ENCODE peak calls at places on chromosomes 5 and 9, in six cellular contexts. One of them, this sample, is unnamed.
A peak's percentile ranks its signal among the peaks of the same experiment; 100 is the strongest.

GRCh38 chr5:55102345-55102744 is at the start of gene GZMA:
- DNase-seq in ureter: no peak
- DNase-seq in H7: no peak
- DNase-seq in Daoy: no peak
- DNase-seq in naive thymus-derived CD8-positive, alpha-beta T cell: no peak
- DNase-seq in nephron progenitor cell: no peak
- DNase-seq in this sample: no peak

GRCh38 chr5:96590796-96591195 is 71.4 kb upstream of the CAST start:
- DNase-seq in ureter: no peak
- DNase-seq in H7: no peak
- DNase-seq in Daoy: no peak
- DNase-seq in naive thymus-derived CD8-positive, alpha-beta T cell: no peak
- DNase-seq in nephron progenitor cell: no peak
- DNase-seq in this sample: no peak

GRCh38 chr5:150497274-150497988 is 10.5 kb upstream of the NDST1 start:
- DNase-seq in ureter: peak; percentile 69
- DNase-seq in H7: no peak
- DNase-seq in Daoy: peak; percentile 99
- DNase-seq in naive thymus-derived CD8-positive, alpha-beta T cell: no peak
- DNase-seq in nephron progenitor cell: peak; percentile 50
- DNase-seq in this sample: no peak

GRCh38 chr9:81076131-81076530 is 613.2 kb downstream of the TLE1 start:
- DNase-seq in ureter: no peak
- DNase-seq in H7: no peak
- DNase-seq in Daoy: no peak
- DNase-seq in naive thymus-derived CD8-positive, alpha-beta T cell: no peak
- DNase-seq in nephron progenitor cell: no peak
- DNase-seq in this sample: no peak

GRCh38 chr5:102867999-102868662 is 113.0 kb downstream of the PAM start:
- DNase-seq in ureter: no peak
- DNase-seq in H7: no peak
- DNase-seq in Daoy: peak; percentile 15
- DNase-seq in naive thymus-derived CD8-positive, alpha-beta T cell: no peak
- DNase-seq in nephron progenitor cell: no peak
- DNase-seq in this sample: no peak

GRCh38 chr5:6391151-6391550 is 12.8 kb upstream of the MED10 start:
- DNase-seq in ureter: no peak
- DNase-seq in H7: no peak
- DNase-seq in Daoy: no peak
- DNase-seq in naive thymus-derived CD8-positive, alpha-beta T cell: no peak
- DNase-seq in nephron progenitor cell: no peak
- DNase-seq in this sample: peak; percentile 4

GRCh38 chr9:99368341-99369326 is 146.6 kb downstream of the SEC61B start:
- DNase-seq in ureter: peak; percentile 54
- DNase-seq in H7: peak; percentile 72
- DNase-seq in Daoy: peak; percentile 56
- DNase-seq in naive thymus-derived CD8-positive, alpha-beta T cell: peak; percentile 4
- DNase-seq in nephron progenitor cell: peak; percentile 34
- DNase-seq in this sample: no peak

GRCh38 chr5:111083323-111083722 is 8.8 kb upstream of the WDR36 start:
- DNase-seq in ureter: no peak
- DNase-seq in H7: no peak
- DNase-seq in Daoy: no peak
- DNase-seq in naive thymus-derived CD8-positive, alpha-beta T cell: no peak
- DNase-seq in nephron progenitor cell: no peak
- DNase-seq in this sample: no peak

GRCh38 chr9:124134526-124134925 is 123.0 kb downstream of the LHX2 start:
- DNase-seq in ureter: no peak
- DNase-seq in H7: no peak
- DNase-seq in Daoy: no peak
- DNase-seq in naive thymus-derived CD8-positive, alpha-beta T cell: no peak
- DNase-seq in nephron progenitor cell: no peak
- DNase-seq in this sample: no peak

GRCh38 chr5:80915716-80916115 is 44.4 kb upstream of the RASGRF2 start:
- DNase-seq in ureter: no peak
- DNase-seq in H7: no peak
- DNase-seq in Daoy: no peak
- DNase-seq in naive thymus-derived CD8-positive, alpha-beta T cell: no peak
- DNase-seq in nephron progenitor cell: no peak
- DNase-seq in this sample: no peak

GRCh38 chr5:14277407-14278320 is 134.5 kb downstream of the TRIO start:
- DNase-seq in ureter: no peak
- DNase-seq in H7: no peak
- DNase-seq in Daoy: no peak
- DNase-seq in naive thymus-derived CD8-positive, alpha-beta T cell: no peak
- DNase-seq in nephron progenitor cell: no peak
- DNase-seq in this sample: no peak

GRCh38 chr9:88775559-88775958 is 215.7 kb upstream of the S1PR3 start:
- DNase-seq in ureter: no peak
- DNase-seq in H7: no peak
- DNase-seq in Daoy: no peak
- DNase-seq in naive thymus-derived CD8-positive, alpha-beta T cell: no peak
- DNase-seq in nephron progenitor cell: no peak
- DNase-seq in this sample: no peak

GRCh38 chr5:151520294-151520693 is 70.8 kb downstream of the FAT2 start:
- DNase-seq in ureter: no peak
- DNase-seq in H7: no peak
- DNase-seq in Daoy: no peak
- DNase-seq in naive thymus-derived CD8-positive, alpha-beta T cell: no peak
- DNase-seq in nephron progenitor cell: no peak
- DNase-seq in this sample: no peak

GRCh38 chr9:91119147-91119546 is 242.6 kb downstream of the AUH start:
- DNase-seq in ureter: no peak
- DNase-seq in H7: peak; percentile 33
- DNase-seq in Daoy: peak; percentile 65
- DNase-seq in naive thymus-derived CD8-positive, alpha-beta T cell: no peak
- DNase-seq in nephron progenitor cell: no peak
- DNase-seq in this sample: no peak

GRCh38 chr9:38700695-38701094 is 19.2 kb downstream of the FAM240B start:
- DNase-seq in ureter: no peak
- DNase-seq in H7: no peak
- DNase-seq in Daoy: peak; percentile 93
- DNase-seq in naive thymus-derived CD8-positive, alpha-beta T cell: no peak
- DNase-seq in nephron progenitor cell: no peak
- DNase-seq in this sample: no peak

GRCh38 chr5:137461636-137462596 is 37.2 kb downstream of the SPOCK1 start:
- DNase-seq in ureter: no peak
- DNase-seq in H7: peak; percentile 29
- DNase-seq in Daoy: peak; percentile 16
- DNase-seq in naive thymus-derived CD8-positive, alpha-beta T cell: no peak
- DNase-seq in nephron progenitor cell: no peak
- DNase-seq in this sample: peak; percentile 70

GRCh38 chr9:113391917-113392316 is 9.2 kb downstream of the ALAD start:
- DNase-seq in ureter: no peak
- DNase-seq in H7: peak; percentile 18
- DNase-seq in Daoy: no peak
- DNase-seq in naive thymus-derived CD8-positive, alpha-beta T cell: no peak
- DNase-seq in nephron progenitor cell: no peak
- DNase-seq in this sample: no peak

GRCh38 chr9:5580650-5581049 is 48.3 kb upstream of the RIC1 start:
- DNase-seq in ureter: no peak
- DNase-seq in H7: no peak
- DNase-seq in Daoy: no peak
- DNase-seq in naive thymus-derived CD8-positive, alpha-beta T cell: no peak
- DNase-seq in nephron progenitor cell: no peak
- DNase-seq in this sample: no peak

GRCh38 chr9:122106576-122106975 is 13.5 kb upstream of the TTLL11 start:
- DNase-seq in ureter: no peak
- DNase-seq in H7: no peak
- DNase-seq in Daoy: no peak
- DNase-seq in naive thymus-derived CD8-positive, alpha-beta T cell: no peak
- DNase-seq in nephron progenitor cell: no peak
- DNase-seq in this sample: no peak

GRCh38 chr5:172697123-172698121 is 56.4 kb downstream of the NEURL1B start:
- DNase-seq in ureter: peak; percentile 94
- DNase-seq in H7: peak; percentile 91
- DNase-seq in Daoy: peak; percentile 91
- DNase-seq in naive thymus-derived CD8-positive, alpha-beta T cell: peak; percentile 82
- DNase-seq in nephron progenitor cell: peak; percentile 89
- DNase-seq in this sample: peak; percentile 96

GRCh38 chr5:6762116-6762515 is 48.9 kb downstream of the TENT4A start:
- DNase-seq in ureter: no peak
- DNase-seq in H7: no peak
- DNase-seq in Daoy: no peak
- DNase-seq in naive thymus-derived CD8-positive, alpha-beta T cell: no peak
- DNase-seq in nephron progenitor cell: no peak
- DNase-seq in this sample: no peak